ENCODE peak calls at places on chromosomes 5 and 9, in nine cellular contexts. H is A673; K is mesothelial cell of epicardium; D is transverse colon; Y is MCF 10A; E is heart left ventricle; U is stomach; Z is sigmoid colon; W is CD8-positive, alpha-beta T cell. X is an unnamed sample.

GRCh38 chr5:6394429-6395101 is 16.2 kb upstream of the MED10 start:
- DNase-seq in K (no peak), H (no peak), D (no peak), W (no peak), Z (no peak), E (no peak), Y (no peak), U (no peak), X (no peak)

GRCh38 chr9:112233769-112234168 is 58.7 kb upstream of the SUSD1 start:
- DNase-seq in W (no peak), K (no peak), Z (no peak), U (no peak), H (no peak), D (no peak), E (no peak), Y (peak; percentile 87), X (no peak)

GRCh38 chr5:127785098-127785927 is 82.1 kb downstream of the CCDC192 start:
- DNase-seq in Y (peak; percentile 87), H (no peak), Z (no peak), W (no peak), U (no peak), E (no peak), D (no peak), K (no peak), X (no peak)

GRCh38 chr9:92887880-92888338 is 10.1 kb upstream of the ZNF484 start:
- DNase-seq in Z (no peak), W (peak; percentile 37), U (no peak), H (no peak), Y (no peak), D (no peak), K (no peak), E (no peak), X (no peak)

GRCh38 chr5:40006260-40006659 is 581.5 kb upstream of the DAB2 start:
- DNase-seq in K (no peak), U (no peak), Y (no peak), W (no peak), H (no peak), D (no peak), Z (no peak), E (no peak), X (no peak)

GRCh38 chr9:32709871-32710270 is 73.5 kb upstream of the TMEM215 start:
- DNase-seq in H (no peak), W (no peak), Y (no peak), K (no peak), E (no peak), U (no peak), D (no peak), Z (no peak), X (no peak)

GRCh38 chr5:62340392-62340791 is 34.4 kb downstream of the KIF2A start:
- DNase-seq in Y (peak; percentile 54), E (no peak), K (no peak), W (no peak), D (no peak), U (no peak), H (peak; percentile 49), Z (no peak), X (no peak)

GRCh38 chr5:63401434-63402046 is 560.7 kb downstream of the HTR1A start:
- DNase-seq in Z (no peak), U (peak; percentile 58), E (peak; percentile 36), K (peak; percentile 36), Y (peak; percentile 77), H (peak; percentile 68), D (peak; percentile 41), W (no peak), X (peak; percentile 79)

GRCh38 chr5:166178681-166179080 is 2112.8 kb upstream of the WWC1 start:
- DNase-seq in U (no peak), K (no peak), Z (no peak), D (no peak), Y (no peak), W (no peak), H (no peak), E (no peak), X (no peak)

GRCh38 chr5:95087819-95088317 is 197.0 kb downstream of the MCTP1 start:
- DNase-seq in K (no peak), W (no peak), E (peak; percentile 35), D (peak; percentile 21), Y (peak; percentile 25), H (no peak), U (no peak), Z (no peak), X (no peak)

GRCh38 chr9:76557674-76558073 is 98.7 kb downstream of the GCNT1 start:
- DNase-seq in Z (no peak), D (no peak), Y (no peak), H (no peak), K (no peak), W (no peak), U (no peak), E (no peak), X (no peak)

GRCh38 chr5:33892419-33893151 is 795 bp upstream of the ADAMTS12 start:
- DNase-seq in E (peak; percentile 38), U (peak; percentile 49), W (no peak), D (peak; percentile 10), H (no peak), Z (peak; percentile 73), Y (peak; percentile 40), K (no peak), X (peak; percentile 50)

GRCh38 chr5:33888582-33888981 is 3.2 kb downstream of the ADAMTS12 start:
- DNase-seq in E (no peak), Y (no peak), U (no peak), K (no peak), Z (no peak), D (no peak), W (no peak), H (no peak), X (no peak)

GRCh38 chr5:33891731-33892418 is at the start of gene ADAMTS12:
- DNase-seq in E (peak; percentile 65), U (no peak), K (peak; percentile 46), H (no peak), Y (peak; percentile 18), W (no peak), Z (peak; percentile 77), D (peak; percentile 24), X (peak; percentile 21)

GRCh38 chr5:33890147-33890546 is 1.6 kb downstream of the ADAMTS12 start:
- DNase-seq in Z (no peak), H (no peak), U (no peak), Y (no peak), E (no peak), D (no peak), K (no peak), W (no peak), X (no peak)

DNA sequence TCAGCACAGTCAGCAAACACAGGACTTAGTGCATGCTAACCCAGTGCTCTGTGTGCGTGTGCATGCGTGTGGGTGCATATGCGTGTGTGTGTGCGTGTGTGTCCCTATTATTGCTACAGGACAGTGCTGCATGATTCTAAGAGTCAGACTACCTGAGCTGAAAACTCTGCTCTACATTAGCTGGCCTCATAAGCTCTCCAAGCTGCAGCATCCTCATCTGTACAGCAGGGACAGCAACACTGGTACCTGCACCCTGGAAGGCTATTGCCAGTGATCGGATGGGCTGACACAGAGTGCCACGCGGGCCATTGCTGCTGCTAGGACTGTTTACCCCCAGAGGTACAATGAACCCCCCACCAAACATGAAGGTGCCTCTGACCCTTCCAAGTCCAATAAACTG is 1.2 kb downstream of the ADAMTS12 start:
- DNase-seq in U (no peak), Z (no peak), W (no peak), K (no peak), Y (no peak), D (no peak), H (no peak), E (no peak), X (no peak)
- TF ChIP-seq CTCF in U (no peak), Z (no peak), W (no peak), K (no peak), Y (no peak), D (no peak), H (no peak), E (no peak), X (no peak)

DNA sequence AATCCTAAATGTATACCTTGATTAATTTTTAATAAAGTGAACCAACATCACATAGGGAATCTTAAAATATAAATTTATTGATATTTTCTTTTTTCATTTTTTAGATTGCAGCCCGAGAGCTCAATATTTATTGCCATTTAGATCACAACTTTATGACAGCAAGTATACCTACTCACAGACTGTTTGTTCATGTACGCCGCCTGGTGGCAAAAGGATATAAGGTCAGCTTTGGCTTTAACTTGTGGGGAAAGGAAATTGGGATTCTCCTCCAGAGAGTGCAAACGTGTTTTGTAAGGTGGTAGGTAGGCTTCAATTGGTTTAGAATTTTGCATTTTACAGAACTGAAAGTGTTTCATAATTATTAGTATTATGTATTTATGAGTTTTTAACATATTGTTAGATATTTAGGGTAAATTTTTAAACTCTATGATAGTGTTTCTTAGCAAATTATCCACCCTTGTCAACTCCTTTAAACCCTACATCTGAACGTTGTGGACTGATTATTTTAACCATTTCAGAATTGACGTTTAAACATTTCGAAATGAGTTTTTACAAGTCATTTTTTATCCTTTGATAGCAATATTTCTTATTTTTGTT is 17.5 kb upstream of the DHFR start:
- DNase-seq in H (peak; percentile 83), K (no peak), W (peak; percentile 62), E (peak; percentile 80), Y (peak; percentile 88), D (peak; percentile 79), Z (peak; percentile 77), U (peak; percentile 75), X (peak; percentile 78)
- TF ChIP-seq CTCF in H (peak; percentile 91), K (peak; percentile 92), W (peak; percentile 88), E (peak; percentile 75), Y (peak; percentile 54), D (peak; percentile 86), Z (peak; percentile 74), U (peak; percentile 80), X (peak; percentile 82)

DNA sequence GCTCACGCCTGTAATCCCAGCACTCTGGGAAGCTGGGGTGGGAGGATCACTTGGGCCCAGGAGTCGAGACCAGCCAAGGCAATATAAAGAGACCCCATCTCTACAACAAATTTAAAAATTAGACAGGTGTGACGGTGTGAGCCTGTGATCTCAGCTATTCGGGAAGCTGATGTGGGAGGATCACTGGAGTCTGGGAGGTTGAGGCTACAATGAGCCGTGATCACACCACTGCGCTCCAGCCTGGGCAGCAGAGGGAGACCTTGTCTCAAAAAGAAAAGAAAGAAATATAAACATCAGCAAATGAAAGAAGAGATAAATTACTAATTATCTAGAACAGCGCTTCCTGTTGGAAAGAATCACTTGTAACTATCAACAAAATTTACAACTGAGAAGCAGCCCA is 105.0 kb downstream of the MAPKAP1 start:
- DNase-seq in Z (no peak), W (no peak), H (no peak), Y (no peak), E (no peak), U (no peak), K (no peak), D (no peak), X (no peak)
- TF ChIP-seq CTCF in Z (no peak), W (no peak), H (peak; percentile 24), Y (no peak), E (no peak), U (no peak), K (no peak), D (no peak), X (no peak)

GRCh38 chr5:164597293-164597900 is 1092.0 kb downstream of the MAT2B start:
- DNase-seq in D (no peak), E (no peak), U (no peak), K (no peak), W (no peak), Z (no peak), H (peak; percentile 18), Y (peak; percentile 65), X (no peak)
- TF ChIP-seq CTCF in D (no peak), E (no peak), U (no peak), K (no peak), W (no peak), Z (no peak), H (peak; percentile 60), Y (peak; percentile 21), X (no peak)

X was measured in body of pancreas.